ENCODE peak calls at places on chromosome 11, in ten cellular contexts. Z, R, X, J, I, E, M, O, U and S are unnamed samples. For H3K4me1, the result is how much of the 10 kb centered on the place peaks cover.

GRCh38 chr11:68938816-68939582 is 35.3 kb downstream of the IGHMBP2 start:
- DNase-seq in Z (no peak), I (no peak), M (no peak), U (no peak), O (no peak), E (no peak), J (peak), R (no peak), X (no peak), S (no peak)

GRCh38 chr11:35216962-35217667 is 78.1 kb downstream of the CD44 start:
- DNase-seq in U (no peak), I (no peak), Z (peak), O (no peak), X (no peak), M (no peak), R (no peak), J (no peak), E (no peak), S (no peak)

GRCh38 chr11:78031629-78032028 is 8.6 kb upstream of the KCTD14 start:
- DNase-seq in Z (no peak), M (no peak), R (no peak), I (no peak), X (no peak), E (peak), U (no peak), O (no peak), J (no peak), S (no peak)

GRCh38 chr11:121866822-121867221 is 249.2 kb downstream of the BLID start:
- DNase-seq in X (no peak), R (no peak), E (no peak), I (no peak), J (no peak), O (no peak), U (no peak), Z (no peak), M (no peak), S (no peak)

GRCh38 chr11:2512431-2513407 is 67.9 kb downstream of the KCNQ1 start:
- DNase-seq in E (no peak), R (peak), J (peak), Z (peak), X (peak), M (peak), I (peak), U (no peak), O (no peak), S (no peak)

GRCh38 chr11:95503047-95503446 is 272.0 kb upstream of the SESN3 start:
- DNase-seq in O (no peak), J (no peak), X (no peak), Z (no peak), I (no peak), M (no peak), U (no peak), E (no peak), R (no peak), S (no peak)

GRCh38 chr11:34348919-34349318 is 8.9 kb downstream of the ABTB2 start:
- DNase-seq in U (no peak), I (no peak), E (no peak), R (no peak), Z (no peak), J (no peak), X (no peak), M (no peak), O (no peak), S (peak)

GRCh38 chr11:77411238-77411637 is 62.7 kb downstream of the PAK1 start:
- DNase-seq in M (peak), J (peak), E (no peak), I (no peak), Z (peak), R (peak), X (peak), O (peak), U (no peak), S (peak)

GRCh38 chr11:8080069-8080670 is 841 bp upstream of the TUB start:
- DNase-seq in I (no peak), U (no peak), E (no peak), O (no peak), X (no peak), M (no peak), Z (no peak), J (no peak), R (no peak), S (no peak)

GRCh38 chr11:95371147-95371546 is 140.1 kb upstream of the SESN3 start:
- DNase-seq in U (no peak), E (no peak), I (no peak), X (no peak), Z (no peak), R (no peak), O (no peak), J (no peak), M (no peak), S (no peak)

GRCh38 chr11:67266424-67267187 is at the start of gene GRK2:
- DNase-seq in Z (peak), U (peak), I (no peak), E (peak), X (no peak), M (peak), J (peak), R (peak), O (peak), S (peak)

GRCh38 chr11:65884716-65885092 is 3.6 kb downstream of the FIBP start:
- DNase-seq in E (peak), U (peak), Z (peak), R (peak), I (no peak), M (peak), O (peak), J (peak), X (peak), S (peak)

GRCh38 chr11:33411751-33412150 is 154.6 kb downstream of the HIPK3 start:
- DNase-seq in E (no peak), R (no peak), U (no peak), X (no peak), M (no peak), I (no peak), O (no peak), J (no peak), Z (no peak), S (no peak)

GRCh38 chr11:96235725-96236124 is 107.3 kb downstream of the MAML2 start:
- DNase-seq in J (no peak), Z (no peak), O (no peak), M (peak), I (no peak), U (no peak), E (no peak), X (no peak), R (no peak), S (no peak)

GRCh38 chr11:112977620-112978212 is 16.5 kb downstream of the NCAM1 start:
- DNase-seq in I (no peak), R (no peak), Z (no peak), X (no peak), M (peak), J (no peak), O (no peak), U (no peak), E (no peak), S (peak)

GRCh38 chr11:112971200-112971599 is 10.0 kb downstream of the NCAM1 start:
- DNase-seq in R (no peak), J (no peak), Z (no peak), O (no peak), X (no peak), E (no peak), U (no peak), M (no peak), I (no peak), S (no peak)

GRCh38 chr11:112972399-112973115 is 11.3 kb downstream of the NCAM1 start:
- DNase-seq in O (no peak), X (no peak), Z (no peak), R (no peak), M (no peak), I (no peak), E (no peak), U (no peak), J (no peak), S (no peak)

DNA sequence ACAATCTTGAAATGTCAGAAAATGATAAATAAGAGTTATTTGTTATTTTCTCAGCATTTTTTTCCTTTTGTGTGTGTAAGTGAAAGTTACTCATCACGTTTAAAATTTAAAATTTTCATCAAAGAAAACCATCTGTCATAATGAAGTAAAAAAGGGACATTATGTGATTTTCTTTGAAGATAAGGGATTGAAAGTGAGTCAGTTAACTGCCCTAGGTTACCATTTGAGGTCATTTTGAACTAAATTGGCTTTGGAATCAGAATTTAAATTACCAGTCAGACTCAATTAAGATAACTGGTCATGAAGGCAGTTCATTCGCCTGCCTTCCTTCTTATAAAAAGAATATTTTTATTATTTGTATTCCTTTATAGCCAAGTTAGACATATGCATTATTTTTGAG is 14.3 kb downstream of the NCAM1 start:
- DNase-seq in R (no peak), O (no peak), J (no peak), E (no peak), M (no peak), U (no peak), I (no peak), Z (no peak), X (no peak), S (no peak)
- H3K4me1 ChIP-seq in R (under half), O (under half), J (under half), E (half or more), M (under half), U (under half), I (under half), Z (under half), X (under half), S (under half)

GRCh38 chr11:45382133-45382878 is 96.2 kb upstream of the SYT13 start:
- DNase-seq in Z (no peak), O (no peak), U (no peak), J (no peak), I (no peak), E (no peak), M (no peak), X (no peak), R (no peak), S (no peak)
- H3K4me3 ChIP-seq in Z (no peak), O (no peak), U (no peak), J (no peak), I (no peak), E (no peak), M (no peak), X (no peak), R (no peak), S (no peak)

GRCh38 chr11:83840326-83840725 is 554.2 kb upstream of the CCDC90B start:
- DNase-seq in M (no peak), I (no peak), O (no peak), R (no peak), X (no peak), U (no peak), Z (no peak), E (no peak), J (no peak), S (no peak)

GRCh38 chr11:83831929-83832328 is 545.8 kb upstream of the CCDC90B start:
- DNase-seq in I (no peak), Z (no peak), M (no peak), X (no peak), O (no peak), U (no peak), R (no peak), E (no peak), J (no peak), S (no peak)

GRCh38 chr11:83835423-83835822 is 549.3 kb upstream of the CCDC90B start:
- DNase-seq in E (no peak), M (no peak), J (no peak), U (no peak), Z (no peak), O (peak), I (no peak), X (no peak), R (no peak), S (no peak)

DNA sequence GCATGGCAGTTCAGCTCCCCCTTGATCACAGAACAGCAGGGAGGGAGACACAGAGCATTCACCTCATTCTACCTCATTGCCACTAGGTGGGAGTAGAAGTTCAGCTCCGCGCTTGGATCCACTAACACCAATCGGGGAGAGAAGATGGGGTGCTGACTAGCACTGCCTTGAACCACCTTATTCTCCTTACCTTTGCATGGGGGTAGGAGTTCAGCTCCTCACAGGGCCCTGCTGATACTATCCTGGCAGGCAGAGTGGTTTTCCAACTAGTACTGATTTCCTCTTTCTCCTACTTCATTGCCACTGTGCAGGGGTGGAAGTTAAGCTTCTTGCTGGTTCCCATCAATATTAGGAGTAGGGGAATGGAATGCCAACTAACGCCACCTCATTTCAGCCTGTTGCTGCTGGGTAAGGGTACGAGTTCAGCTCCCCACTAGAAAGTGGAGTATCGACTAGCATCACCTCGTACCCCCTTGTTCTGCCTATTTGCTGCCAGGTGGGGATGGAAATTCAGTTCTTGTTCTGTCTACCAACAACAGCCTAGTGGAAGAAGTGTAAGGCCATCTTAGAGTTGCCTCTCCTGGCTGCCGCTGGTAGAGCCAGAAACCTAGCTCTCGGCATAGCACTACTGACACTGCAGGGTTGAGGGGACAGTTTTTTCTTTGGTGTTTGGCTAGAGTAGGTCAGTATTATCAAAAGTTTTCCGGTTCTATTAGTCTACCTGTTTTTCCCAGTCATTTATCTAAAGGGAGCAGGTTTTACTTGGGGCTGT is 550.9 kb upstream of the CCDC90B start:
- DNase-seq in O (peak), U (peak), X (peak), R (no peak), Z (peak), J (no peak), E (peak), I (no peak), M (peak), S (peak)
- TF ChIP-seq CTCF in O (peak), U (peak), X (peak), R (peak), Z (peak), J (peak), E (peak), I (peak), M (peak), S (peak)

DNA sequence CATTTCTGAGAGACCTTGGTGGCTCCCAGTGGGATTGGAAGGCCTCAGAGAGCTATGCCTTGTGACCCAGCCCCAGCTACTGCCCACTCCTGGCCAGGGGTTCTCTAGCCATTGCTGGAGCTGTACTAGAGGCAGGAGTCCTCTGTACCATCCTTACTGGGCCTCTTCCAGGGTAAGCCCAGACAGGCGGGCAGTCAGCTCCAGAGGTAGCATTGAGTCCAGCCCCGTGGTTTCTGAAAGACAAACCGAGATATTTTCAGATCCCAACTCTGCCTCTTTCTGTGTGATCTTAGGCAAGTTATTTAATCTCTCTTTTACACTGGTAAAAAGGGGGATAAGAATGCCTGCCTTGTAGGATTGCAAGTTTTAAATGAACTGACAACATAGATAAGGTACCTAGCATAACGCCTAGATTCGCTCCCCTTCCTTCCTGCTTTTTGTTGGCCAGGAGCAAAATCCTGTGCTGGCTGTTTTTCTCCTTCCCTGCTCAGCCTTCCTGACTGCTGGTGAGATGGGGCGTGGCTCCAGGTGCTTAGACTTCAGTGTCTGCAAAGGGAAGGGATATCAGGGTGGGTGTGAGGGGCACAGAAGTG is 56.5 kb upstream of the NNMT start:
- DNase-seq in U (no peak), M (no peak), I (no peak), J (no peak), X (no peak), O (no peak), R (peak), E (no peak), Z (no peak), S (no peak)
- H3K4me1 ChIP-seq in U (under half), M (under half), I (under half), J (under half), X (under half), O (under half), R (under half), E (under half), Z (under half), S (under half)

GRCh38 chr11:124895471-124895971 is 2.1 kb downstream of the ROBO4 start:
- DNase-seq in X (no peak), Z (peak), E (no peak), O (no peak), J (no peak), R (peak), U (no peak), I (no peak), M (no peak), S (no peak)

GRCh38 chr11:124896071-124896750 is 1.5 kb downstream of the ROBO4 start:
- DNase-seq in X (no peak), U (peak), E (no peak), M (no peak), R (peak), J (no peak), Z (no peak), I (no peak), O (no peak), S (no peak)

GRCh38 chr11:124898711-124899110 is 1.0 kb upstream of the ROBO4 start:
- DNase-seq in E (no peak), Z (peak), R (peak), O (no peak), U (peak), X (peak), I (no peak), M (no peak), J (peak), S (no peak)

GRCh38 chr11:124897681-124898680 is at the start of gene ROBO4:
- DNase-seq in J (no peak), O (no peak), X (no peak), E (no peak), Z (peak), U (peak), I (no peak), R (peak), M (no peak), S (no peak)

GRCh38 chr11:124896821-124897391 is 759 bp downstream of the ROBO4 start:
- DNase-seq in E (no peak), R (peak), J (no peak), M (no peak), O (no peak), X (peak), Z (no peak), I (no peak), U (no peak), S (no peak)
- H3K4me3 ChIP-seq in E (no peak), R (peak), J (peak), M (no peak), O (no peak), X (no peak), Z (no peak), I (peak), U (no peak), S (no peak)

GRCh38 chr11:30596832-30597231 is 10.7 kb upstream of the MPPED2 start:
- DNase-seq in X (no peak), M (no peak), J (no peak), Z (no peak), I (no peak), U (no peak), E (no peak), O (no peak), R (no peak), S (no peak)
- TF ChIP-seq CTCF in X (no peak), M (no peak), J (no peak), Z (no peak), I (no peak), U (no peak), E (no peak), O (no peak), R (no peak), S (no peak)